ENCODE peak calls at places on chromosomes 11 and 22, in six cellular contexts. A is PC-3; G is activated CD4-positive, alpha-beta T cell treated with anti-CD3 and anti-CD28 coated beads, Interleukin-2, amount 50 U/mL, for 48 hours; R is IMR-90; T is iris pigment epithelial cell; F is NCI-H2029 treated with DMSO at 0.1 percent for 48 hours. K is an unnamed sample.

GRCh38 chr11:72039108-72039850 is 40.6 kb downstream of the IL18BP start:
- DNase-seq in R (peak; percentile 60), F (peak; percentile 18), A (no peak), G (no peak), T (peak; percentile 51), K (no peak)

GRCh38 chr11:2318707-2319106 is 16.9 kb downstream of the TSPAN32 start:
- DNase-seq in R (no peak), F (no peak), A (no peak), G (no peak), T (no peak), K (no peak)

GRCh38 chr22:21568207-21569075 is 927 bp downstream of the UBE2L3 start:
- DNase-seq in A (no peak), G (peak; percentile 26), F (no peak), T (peak; percentile 52), R (peak; percentile 24), K (no peak)

GRCh38 chr11:58286249-58286648 is 18.2 kb upstream of the OR10W1 start:
- DNase-seq in R (peak; percentile 60), T (peak; percentile 52), A (peak; percentile 66), G (no peak), F (peak; percentile 5), K (no peak)

GRCh38 chr11:75311858-75312288 is 39.6 kb downstream of the ARRB1 start:
- DNase-seq in R (peak; percentile 17), A (no peak), F (no peak), G (no peak), T (peak; percentile 36), K (no peak)

GRCh38 chr11:69114811-69115523 is 40.8 kb upstream of the SMIM38 start:
- DNase-seq in F (no peak), R (no peak), T (no peak), G (no peak), A (no peak), K (no peak)

GRCh38 chr11:106714179-106714578 is 304.1 kb downstream of the GUCY1A2 start:
- DNase-seq in G (no peak), F (no peak), A (peak; percentile 28), T (no peak), R (peak; percentile 63), K (no peak)

GRCh38 chr11:61928606-61929005 is 11.2 kb upstream of the RAB3IL1 start:
- DNase-seq in A (no peak), G (no peak), T (no peak), R (peak; percentile 13), F (no peak), K (no peak)

GRCh38 chr11:62575156-62575555 is 1.5 kb upstream of the EEF1G start:
- DNase-seq in G (no peak), R (no peak), A (no peak), T (no peak), F (no peak), K (no peak)

GRCh38 chr11:129225190-129225589 is 33.1 kb upstream of the ARHGAP32 start:
- DNase-seq in T (peak; percentile 88), F (no peak), G (no peak), R (peak; percentile 84), A (peak; percentile 84), K (no peak)

GRCh38 chr11:130831506-130832385 is 84.5 kb downstream of the SNX19 start:
- DNase-seq in G (peak; percentile 7), F (no peak), R (peak; percentile 22), A (peak; percentile 29), T (no peak), K (no peak)

GRCh38 chr22:17093081-17093480 is 8.3 kb downstream of the IL17RA start:
- DNase-seq in T (no peak), G (no peak), A (no peak), F (no peak), R (no peak), K (no peak)

GRCh38 chr11:14852571-14853177 is 39.4 kb downstream of the CYP2R1 start:
- DNase-seq in G (no peak), A (no peak), T (no peak), F (no peak), R (no peak), K (no peak)

GRCh38 chr11:58775066-58775708 is 43.4 kb upstream of the GLYAT start:
- DNase-seq in A (no peak), G (no peak), R (no peak), T (no peak), F (no peak), K (no peak)

GRCh38 chr22:36368359-36368983 is 19.3 kb downstream of the MYH9 start:
- DNase-seq in R (peak; percentile 78), T (peak; percentile 87), G (no peak), F (no peak), A (peak; percentile 78), K (no peak)

GRCh38 chr11:107563702-107564101 is 1.8 kb downstream of the ALKBH8 start:
- DNase-seq in A (peak; percentile 82), R (peak; percentile 66), T (peak; percentile 62), G (peak; percentile 17), F (peak; percentile 12), K (no peak)

GRCh38 chr11:58003036-58003435 is 20.6 kb upstream of the OR9Q1 start:
- DNase-seq in T (no peak), A (no peak), G (no peak), R (no peak), F (no peak), K (no peak)

GRCh38 chr11:74743640-74744039 is 5.0 kb upstream of the RNF169 start:
- DNase-seq in G (no peak), R (no peak), F (no peak), A (no peak), T (no peak), K (no peak)

GRCh38 chr11:72353861-72354260 is 80.5 kb downstream of the CLPB start:
- DNase-seq in F (no peak), R (peak; percentile 22), T (peak; percentile 18), G (no peak), A (peak; percentile 24), K (no peak)

GRCh38 chr22:34975721-34976120 is 90.2 kb upstream of the ISX start:
- DNase-seq in T (no peak), F (no peak), G (no peak), R (no peak), A (peak; percentile 1), K (no peak)

GRCh38 chr11:11706022-11706421 is 84.2 kb upstream of the GALNT18 start:
- DNase-seq in T (no peak), F (no peak), A (peak; percentile 36), G (no peak), R (no peak), K (no peak)

GRCh38 chr11:10913996-10914514 is 56.2 kb upstream of the ZBED5 start:
- DNase-seq in A (no peak), G (no peak), T (no peak), R (no peak), F (no peak), K (no peak)

GRCh38 chr11:63884191-63884590 is 32.8 kb downstream of the RCOR2 start:
- DNase-seq in T (peak; percentile 41), R (no peak), G (no peak), A (no peak), F (no peak), K (no peak)

GRCh38 chr11:110086892-110087309 is 6.3 kb upstream of the ZC3H12C start:
- DNase-seq in F (no peak), T (peak; percentile 92), R (peak; percentile 90), A (peak; percentile 62), G (no peak), K (no peak)

GRCh38 chr11:91805293-91805692 is 419.3 kb upstream of the FAT3 start:
- DNase-seq in R (no peak), T (no peak), F (no peak), G (no peak), A (no peak), K (no peak)

GRCh38 chr11:32279672-32280071 is 155.7 kb downstream of the WT1 start:
- DNase-seq in R (no peak), T (no peak), G (no peak), A (no peak), F (no peak), K (no peak)

GRCh38 chr22:44666207-44666585 is 35.8 kb upstream of the PRR5 start:
- DNase-seq in F (no peak), R (no peak), T (no peak), G (no peak), A (no peak), K (no peak)

K was measured in GM12878.